ENCODE peak calls at places on chromosomes 6 and 20, in six cellular contexts. Y is left ventricle myocardium inferior, R is spleen, O is SJSA1, S is uterus, H is Peyer's patch. I is an unnamed sample.

GRCh38 chr6:44373051-44373450 is 14.5 kb upstream of the CDC5L start:
- DNase-seq in R (no peak), O (peak; percentile 22), Y (no peak), S (no peak), H (no peak), I (no peak)

GRCh38 chr6:83546636-83547035 is 34.3 kb downstream of the PRSS35 start:
- DNase-seq in S (no peak), H (no peak), R (no peak), Y (no peak), O (no peak), I (no peak)

GRCh38 chr20:56628873-56629463 is at the start of gene TFAP2C:
- DNase-seq in Y (peak; percentile 59), R (no peak), O (peak; percentile 24), H (no peak), S (peak; percentile 18), I (peak; percentile 80)

GRCh38 chr6:138293428-138293827 is 75.1 kb upstream of the PBOV1 start:
- DNase-seq in S (no peak), H (no peak), Y (no peak), R (peak; percentile 36), O (no peak), I (peak; percentile 84)

GRCh38 chr6:75220365-75220764 is 14.5 kb upstream of the COL12A1 start:
- DNase-seq in S (no peak), Y (no peak), H (no peak), O (no peak), R (no peak), I (peak; percentile 16)

GRCh38 chr6:147170269-147170668 is 33.9 kb upstream of the STXBP5 start:
- DNase-seq in O (no peak), S (no peak), R (no peak), H (no peak), Y (no peak), I (peak; percentile 50)

GRCh38 chr6:165487950-165488349 is 175.1 kb downstream of the PDE10A start:
- DNase-seq in H (no peak), Y (no peak), O (no peak), S (no peak), R (no peak), I (no peak)

GRCh38 chr6:514396-514973 is 122.9 kb downstream of the IRF4 start:
- DNase-seq in Y (no peak), H (no peak), S (no peak), R (peak; percentile 71), O (no peak), I (no peak)

GRCh38 chr6:150269857-150270223 is 99.0 kb upstream of the IYD start:
- DNase-seq in S (no peak), Y (no peak), R (no peak), O (no peak), H (no peak), I (no peak)

GRCh38 chr6:4355241-4355640 is 219.9 kb upstream of the ECI2 start:
- DNase-seq in H (no peak), R (no peak), Y (no peak), O (peak; percentile 59), S (no peak), I (peak; percentile 58)

GRCh38 chr20:46122071-46122470 is 4.0 kb downstream of the CD40 start:
- DNase-seq in H (no peak), Y (no peak), S (no peak), O (no peak), R (no peak), I (peak; percentile 73)

GRCh38 chr6:16683524-16684194 is 77.6 kb downstream of the ATXN1 start:
- DNase-seq in Y (no peak), H (peak; percentile 54), S (peak; percentile 36), O (peak; percentile 70), R (no peak), I (peak; percentile 83)

GRCh38 chr20:45920795-45921617 is 9.1 kb upstream of the PLTP start:
- DNase-seq in O (no peak), Y (no peak), H (no peak), S (no peak), R (no peak), I (no peak)

GRCh38 chr6:7745942-7746341 is 20.0 kb downstream of the BMP6 start:
- DNase-seq in O (no peak), H (no peak), R (no peak), S (no peak), Y (no peak), I (no peak)

GRCh38 chr20:57605045-57605444 is 15.2 kb downstream of the ZBP1 start:
- DNase-seq in Y (no peak), R (no peak), S (no peak), O (no peak), H (no peak), I (no peak)

GRCh38 chr20:23019403-23019802 is 15.7 kb upstream of the SSTR4 start:
- DNase-seq in H (no peak), O (no peak), Y (no peak), R (no peak), S (no peak), I (no peak)

GRCh38 chr6:157151029-157151428 is 172.3 kb downstream of the TMEM242 start:
- DNase-seq in S (no peak), Y (no peak), O (no peak), R (no peak), H (no peak), I (no peak)

GRCh38 chr6:159720708-159721107 is 6.6 kb upstream of the WTAP start:
- DNase-seq in R (no peak), Y (no peak), S (no peak), O (peak; percentile 36), H (no peak), I (no peak)

GRCh38 chr6:22036267-22036666 is 260.6 kb downstream of the PRL start:
- DNase-seq in S (no peak), H (no peak), Y (no peak), R (no peak), O (no peak), I (no peak)

GRCh38 chr20:31861346-31862156 is 8.8 kb downstream of the DUSP15 start:
- DNase-seq in R (peak; percentile 91), H (peak; percentile 84), S (no peak), Y (peak; percentile 59), O (peak; percentile 43), I (peak; percentile 63)

GRCh38 chr6:121435444-121436069 is at the start of gene GJA1:
- DNase-seq in Y (no peak), H (no peak), O (peak; percentile 86), R (no peak), S (peak; percentile 58), I (peak; percentile 65)

GRCh38 chr6:105320766-105321165 is 82.1 kb downstream of the PREP start:
- DNase-seq in R (no peak), S (no peak), H (no peak), O (no peak), Y (no peak), I (no peak)

GRCh38 chr6:105319331-105319730 is 83.6 kb downstream of the PREP start:
- DNase-seq in H (no peak), S (no peak), R (no peak), O (no peak), Y (no peak), I (no peak)

GRCh38 chr6:105318660-105319059 is 84.2 kb downstream of the PREP start:
- DNase-seq in R (no peak), H (no peak), Y (no peak), O (no peak), S (no peak), I (peak; percentile 58)

GRCh38 chr6:105321207-105321606 is 81.7 kb downstream of the PREP start:
- DNase-seq in O (no peak), Y (no peak), H (no peak), S (no peak), R (no peak), I (no peak)

GRCh38 chr6:105317607-105318533 is 85.0 kb downstream of the PREP start:
- DNase-seq in H (no peak), S (no peak), R (no peak), O (no peak), Y (no peak), I (no peak)
- H3K36me3 ChIP-seq in H (peaks cover 35% of the 10 kb centered on the region), S (no peaks in the 10 kb centered on the region), R (peaks cover 96% of the 10 kb centered on the region), O (peaks cover 12% of the 10 kb centered on the region), Y (peaks cover 12% of the 10 kb centered on the region), I (peaks cover 24% of the 10 kb centered on the region)

DNA sequence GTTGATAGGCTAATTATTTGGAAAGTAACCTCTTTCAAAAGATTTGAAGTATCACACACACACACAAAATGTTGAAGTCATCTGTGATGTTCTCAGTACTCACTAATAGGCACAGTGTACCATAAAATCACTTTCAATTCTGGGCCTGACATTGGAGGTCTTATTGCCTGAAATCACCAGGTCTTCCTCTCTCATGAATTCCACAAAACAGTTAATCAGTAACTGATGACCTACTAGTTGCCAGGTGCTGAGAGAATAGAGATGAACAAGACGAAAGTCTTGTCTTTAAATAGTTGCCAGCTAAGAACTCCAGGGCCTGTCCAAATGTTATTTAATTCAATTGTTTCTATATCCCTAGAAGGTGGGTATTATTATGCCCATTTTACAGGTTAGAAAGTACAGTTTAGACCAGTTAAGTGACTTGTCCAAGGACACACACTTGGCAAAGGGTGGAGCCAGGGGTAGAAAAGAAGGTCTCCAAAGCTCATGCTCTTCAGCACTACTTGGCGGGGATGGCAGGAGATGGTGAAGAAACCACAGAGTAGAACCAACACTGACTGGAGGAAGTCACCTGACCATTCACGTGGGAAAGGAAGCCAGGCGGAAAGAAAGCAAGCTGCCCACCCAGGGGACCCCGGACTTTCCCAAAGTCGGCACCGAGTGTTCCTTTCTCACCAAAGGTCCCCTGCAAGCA is 116.4 kb downstream of the KIF6 start:
- DNase-seq in S (no peak), R (no peak), H (no peak), Y (no peak), O (no peak), I (no peak)
- H3K4me3 ChIP-seq in S (no peak overlapping the region), R (no peak overlapping the region), H (no peak overlapping the region), Y (no peak overlapping the region), O (no peak overlapping the region), I (no peak overlapping the region)

DNA sequence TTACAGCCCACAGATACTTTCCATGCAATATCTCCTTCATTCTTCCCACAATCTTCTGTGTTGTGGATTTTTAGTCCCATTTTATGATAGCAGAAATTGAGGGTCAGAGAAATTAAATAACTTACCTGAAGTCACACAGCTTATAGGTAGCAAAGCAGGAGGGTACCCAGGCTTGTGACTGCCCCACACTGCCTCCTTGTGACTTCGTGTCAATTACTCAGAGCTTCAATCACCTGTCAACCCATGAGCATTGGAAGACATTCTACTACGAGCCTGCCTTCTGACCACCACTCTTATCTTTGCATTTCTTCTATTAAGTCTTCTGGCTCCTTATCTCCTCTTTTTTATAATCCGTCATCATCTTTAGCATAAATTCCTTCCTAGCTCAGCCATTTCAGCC is 71.6 kb upstream of the NRSN1 start:
- DNase-seq in O (no peak), R (no peak), H (no peak), S (no peak), Y (no peak), I (no peak)
- H3K36me3 ChIP-seq in O (no peaks in the 10 kb centered on the region), R (no peaks in the 10 kb centered on the region), H (no peaks in the 10 kb centered on the region), S (no peaks in the 10 kb centered on the region), Y (no peaks in the 10 kb centered on the region), I (no peaks in the 10 kb centered on the region)

DNA sequence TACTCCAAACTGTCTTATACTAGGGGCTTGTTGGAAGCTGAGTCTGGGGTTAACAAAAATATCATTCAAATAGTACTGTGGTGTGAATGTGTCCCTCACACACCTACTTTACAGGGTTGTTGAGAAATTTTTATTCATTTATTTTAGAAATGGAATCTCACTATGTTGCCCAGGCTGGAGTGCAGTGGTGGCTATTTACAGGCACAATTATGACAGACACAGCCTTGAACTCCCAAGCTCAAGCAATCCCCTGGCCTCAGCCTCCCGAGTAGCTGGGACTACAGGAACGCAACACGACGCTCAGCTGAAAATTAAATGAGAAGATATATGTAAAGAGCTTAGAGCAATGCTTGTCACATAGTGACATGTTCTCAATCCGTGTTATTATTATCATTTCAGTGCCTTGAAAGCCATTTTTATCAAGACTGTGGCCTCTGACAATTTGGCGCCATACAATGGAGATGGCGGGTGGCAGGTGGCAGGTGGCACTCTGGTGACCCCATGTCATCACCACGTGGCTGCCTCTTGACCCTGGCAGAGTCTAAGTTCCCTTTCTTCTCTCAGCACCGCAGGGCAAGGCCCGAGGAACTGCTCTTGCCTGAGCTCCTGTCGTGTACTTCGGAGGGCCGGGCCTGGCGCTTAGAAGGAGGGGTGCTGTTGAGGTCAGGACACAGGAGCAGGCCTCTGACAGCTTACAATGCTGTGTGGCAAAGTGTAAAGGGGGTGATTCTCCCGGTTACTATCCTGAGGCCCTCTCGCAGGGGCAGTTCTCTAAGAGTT is 64.5 kb downstream of the STX11 start:
- DNase-seq in H (no peak), R (peak; percentile 83), S (peak; percentile 19), Y (no peak), O (no peak), I (no peak)
- H3K4me3 ChIP-seq in H (no peak overlapping the region), R (no peak overlapping the region), S (no peak overlapping the region), Y (peak overlapping the region; percentile 79), O (no peak overlapping the region), I (no peak overlapping the region)